ENCODE peak calls at places on chromosomes 12 and 14, in nine cellular contexts. One of them, this sample, is unnamed.

GRCh38 chr12:131950182-131950913 is 606 bp downstream of the EP400 start:
- DNase-seq in neural progenitor cell: peak
- DNase-seq in prostate gland: no peak
- DNase-seq in H9: no peak
- DNase-seq in HepG2: no peak
- DNase-seq in A673: peak
- DNase-seq in CD4-positive, alpha-beta T cell: no peak
- DNase-seq in AG04450: no peak
- DNase-seq in spleen: no peak
- DNase-seq in this sample: peak

GRCh38 chr14:54686219-54686870 is 119.4 kb downstream of the SAMD4A start:
- DNase-seq in neural progenitor cell: no peak
- DNase-seq in prostate gland: no peak
- DNase-seq in H9: no peak
- DNase-seq in HepG2: no peak
- DNase-seq in A673: no peak
- DNase-seq in CD4-positive, alpha-beta T cell: no peak
- DNase-seq in AG04450: peak
- DNase-seq in spleen: no peak
- DNase-seq in this sample: no peak

GRCh38 chr14:52900731-52901130 is 50.1 kb downstream of the FERMT2 start:
- DNase-seq in neural progenitor cell: no peak
- DNase-seq in prostate gland: no peak
- DNase-seq in H9: no peak
- DNase-seq in HepG2: no peak
- DNase-seq in A673: no peak
- DNase-seq in CD4-positive, alpha-beta T cell: no peak
- DNase-seq in AG04450: no peak
- DNase-seq in spleen: no peak
- DNase-seq in this sample: no peak

GRCh38 chr12:58189030-58189429 is 247.7 kb downstream of the ATP23 start:
- DNase-seq in neural progenitor cell: no peak
- DNase-seq in prostate gland: no peak
- DNase-seq in H9: no peak
- DNase-seq in HepG2: no peak
- DNase-seq in A673: no peak
- DNase-seq in CD4-positive, alpha-beta T cell: no peak
- DNase-seq in AG04450: no peak
- DNase-seq in spleen: no peak
- DNase-seq in this sample: no peak

GRCh38 chr12:22083167-22083566 is 37.1 kb downstream of the CMAS start:
- DNase-seq in neural progenitor cell: no peak
- DNase-seq in prostate gland: peak
- DNase-seq in H9: no peak
- DNase-seq in HepG2: peak
- DNase-seq in A673: peak
- DNase-seq in CD4-positive, alpha-beta T cell: peak
- DNase-seq in AG04450: no peak
- DNase-seq in spleen: no peak
- DNase-seq in this sample: no peak

GRCh38 chr12:101108130-101108529 is 101.9 kb downstream of the SLC5A8 start:
- DNase-seq in neural progenitor cell: peak
- DNase-seq in prostate gland: no peak
- DNase-seq in H9: peak
- DNase-seq in HepG2: peak
- DNase-seq in A673: no peak
- DNase-seq in CD4-positive, alpha-beta T cell: no peak
- DNase-seq in AG04450: no peak
- DNase-seq in spleen: no peak
- DNase-seq in this sample: no peak

GRCh38 chr12:94282675-94283074 is 134.3 kb downstream of the PLXNC1 start:
- DNase-seq in neural progenitor cell: no peak
- DNase-seq in prostate gland: no peak
- DNase-seq in H9: no peak
- DNase-seq in HepG2: no peak
- DNase-seq in A673: no peak
- DNase-seq in CD4-positive, alpha-beta T cell: peak
- DNase-seq in AG04450: no peak
- DNase-seq in spleen: peak
- DNase-seq in this sample: no peak

GRCh38 chr12:62799126-62799736 is 135.7 kb downstream of the PPM1H start:
- DNase-seq in neural progenitor cell: peak
- DNase-seq in prostate gland: peak
- DNase-seq in H9: peak
- DNase-seq in HepG2: peak
- DNase-seq in A673: peak
- DNase-seq in CD4-positive, alpha-beta T cell: peak
- DNase-seq in AG04450: peak
- DNase-seq in spleen: no peak
- DNase-seq in this sample: peak

GRCh38 chr12:31118347-31118830 is 44.7 kb downstream of the DDX11 start:
- DNase-seq in neural progenitor cell: peak
- DNase-seq in prostate gland: no peak
- DNase-seq in H9: peak
- DNase-seq in HepG2: no peak
- DNase-seq in A673: peak
- DNase-seq in CD4-positive, alpha-beta T cell: no peak
- DNase-seq in AG04450: no peak
- DNase-seq in spleen: peak
- DNase-seq in this sample: peak

GRCh38 chr12:11830298-11830937 is 180.9 kb downstream of the ETV6 start:
- DNase-seq in neural progenitor cell: no peak
- DNase-seq in prostate gland: no peak
- DNase-seq in H9: no peak
- DNase-seq in HepG2: no peak
- DNase-seq in A673: no peak
- DNase-seq in CD4-positive, alpha-beta T cell: no peak
- DNase-seq in AG04450: no peak
- DNase-seq in spleen: no peak
- DNase-seq in this sample: no peak

GRCh38 chr12:26939192-26939832 is 1.0 kb downstream of the FGFR1OP2 start:
- DNase-seq in neural progenitor cell: no peak
- DNase-seq in prostate gland: no peak
- DNase-seq in H9: no peak
- DNase-seq in HepG2: no peak
- DNase-seq in A673: no peak
- DNase-seq in CD4-positive, alpha-beta T cell: no peak
- DNase-seq in AG04450: no peak
- DNase-seq in spleen: no peak
- DNase-seq in this sample: no peak

GRCh38 chr12:89707992-89708792 is 446 bp downstream of the ATP2B1 start:
- DNase-seq in neural progenitor cell: peak
- DNase-seq in prostate gland: peak
- DNase-seq in H9: peak
- DNase-seq in HepG2: no peak
- DNase-seq in A673: peak
- DNase-seq in CD4-positive, alpha-beta T cell: peak
- DNase-seq in AG04450: no peak
- DNase-seq in spleen: peak
- DNase-seq in this sample: peak

GRCh38 chr12:98227162-98227561 is 288.2 kb upstream of the TMPO start:
- DNase-seq in neural progenitor cell: peak
- DNase-seq in prostate gland: no peak
- DNase-seq in H9: no peak
- DNase-seq in HepG2: peak
- DNase-seq in A673: peak
- DNase-seq in CD4-positive, alpha-beta T cell: no peak
- DNase-seq in AG04450: no peak
- DNase-seq in spleen: no peak
- DNase-seq in this sample: no peak

GRCh38 chr12:95168746-95169145 is 48.5 kb downstream of the FGD6 start:
- DNase-seq in neural progenitor cell: peak
- DNase-seq in prostate gland: no peak
- DNase-seq in H9: no peak
- DNase-seq in HepG2: no peak
- DNase-seq in A673: no peak
- DNase-seq in CD4-positive, alpha-beta T cell: no peak
- DNase-seq in AG04450: no peak
- DNase-seq in spleen: no peak
- DNase-seq in this sample: no peak

GRCh38 chr12:95017482-95017881 is 14.0 kb upstream of the NDUFA12 start:
- DNase-seq in neural progenitor cell: no peak
- DNase-seq in prostate gland: no peak
- DNase-seq in H9: no peak
- DNase-seq in HepG2: no peak
- DNase-seq in A673: no peak
- DNase-seq in CD4-positive, alpha-beta T cell: no peak
- DNase-seq in AG04450: no peak
- DNase-seq in spleen: no peak
- DNase-seq in this sample: no peak

GRCh38 chr14:78153069-78153351 is 17.2 kb upstream of the NRXN3 start:
- DNase-seq in neural progenitor cell: no peak
- DNase-seq in prostate gland: no peak
- DNase-seq in H9: no peak
- DNase-seq in HepG2: no peak
- DNase-seq in A673: peak
- DNase-seq in CD4-positive, alpha-beta T cell: no peak
- DNase-seq in AG04450: no peak
- DNase-seq in spleen: no peak
- DNase-seq in this sample: no peak
- TF ChIP-seq CTCF in neural progenitor cell: no peak
- TF ChIP-seq CTCF in prostate gland: no peak
- TF ChIP-seq CTCF in H9: no peak
- TF ChIP-seq CTCF in HepG2: no peak
- TF ChIP-seq CTCF in A673: peak
- TF ChIP-seq CTCF in CD4-positive, alpha-beta T cell: no peak
- TF ChIP-seq CTCF in AG04450: no peak
- TF ChIP-seq CTCF in spleen: no peak
- TF ChIP-seq CTCF in this sample: no peak

DNA sequence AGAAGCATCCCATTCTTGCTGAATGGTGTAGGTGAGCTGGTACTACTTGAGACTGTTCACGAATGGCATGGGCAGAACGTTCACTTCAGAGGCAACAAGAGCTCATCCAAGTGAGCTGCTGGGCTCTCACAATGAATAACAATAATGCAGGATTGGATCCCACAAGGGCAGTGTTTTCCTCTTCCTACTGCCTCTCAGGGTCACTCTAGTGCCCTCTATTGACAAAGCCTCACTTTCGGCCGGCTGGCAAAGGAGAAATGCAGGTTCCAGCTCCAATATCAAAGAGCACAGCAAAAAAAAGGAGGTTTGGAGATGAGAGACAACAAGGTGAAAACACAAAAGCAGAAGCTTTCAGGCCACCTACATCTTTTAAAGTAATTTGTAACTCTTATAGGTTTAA is 74.6 kb upstream of the MYF6 start:
- DNase-seq in neural progenitor cell: peak
- DNase-seq in prostate gland: no peak
- DNase-seq in H9: peak
- DNase-seq in HepG2: peak
- DNase-seq in A673: peak
- DNase-seq in CD4-positive, alpha-beta T cell: no peak
- DNase-seq in AG04450: no peak
- DNase-seq in spleen: no peak
- DNase-seq in this sample: no peak
- TF ChIP-seq CTCF in neural progenitor cell: peak
- TF ChIP-seq CTCF in prostate gland: no peak
- TF ChIP-seq CTCF in H9: peak
- TF ChIP-seq CTCF in HepG2: peak
- TF ChIP-seq CTCF in A673: peak
- TF ChIP-seq CTCF in CD4-positive, alpha-beta T cell: no peak
- TF ChIP-seq CTCF in AG04450: no peak
- TF ChIP-seq CTCF in spleen: no peak
- TF ChIP-seq CTCF in this sample: peak

DNA sequence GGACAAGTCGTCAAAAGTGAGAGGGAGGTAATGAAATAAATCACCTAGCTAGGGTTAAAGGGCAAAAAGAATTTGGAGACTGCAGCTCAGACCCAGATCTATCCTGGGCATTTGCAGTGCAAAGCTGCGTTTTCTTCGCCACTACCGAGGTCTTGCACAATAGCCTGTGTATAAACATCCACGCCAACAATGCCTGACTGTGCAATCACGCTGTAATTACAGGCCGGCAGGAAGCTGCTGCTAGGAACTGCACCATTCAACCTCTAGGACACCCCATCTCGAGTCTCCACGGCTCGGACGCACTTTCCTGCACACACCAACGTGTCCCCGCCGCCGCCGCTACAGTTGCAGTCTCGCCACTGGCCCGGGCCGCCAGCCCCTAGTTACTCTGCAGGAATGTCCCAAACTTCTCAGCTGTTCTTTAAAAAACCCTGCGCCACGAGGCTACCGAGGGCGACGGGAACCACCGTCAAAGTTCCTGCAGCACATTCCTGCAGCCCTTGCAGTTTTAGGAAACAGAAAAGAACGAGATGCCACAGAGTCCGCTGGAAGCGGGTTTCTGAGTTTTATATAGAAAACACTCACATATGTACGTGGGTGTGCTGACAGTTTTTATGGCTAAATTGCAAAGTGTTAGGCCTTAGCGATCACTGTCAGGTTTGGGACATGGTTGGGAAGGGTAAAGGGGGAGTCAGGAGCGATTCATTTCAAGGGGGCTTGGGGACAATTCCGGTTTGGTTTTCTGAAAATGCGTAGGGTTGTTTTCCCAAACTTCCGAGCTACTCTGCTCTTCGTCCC is 65.6 kb upstream of the PTGR2 start:
- DNase-seq in neural progenitor cell: peak
- DNase-seq in prostate gland: peak
- DNase-seq in H9: peak
- DNase-seq in HepG2: peak
- DNase-seq in A673: peak
- DNase-seq in CD4-positive, alpha-beta T cell: peak
- DNase-seq in AG04450: peak
- DNase-seq in spleen: peak
- DNase-seq in this sample: no peak
- TF ChIP-seq CTCF in neural progenitor cell: no peak
- TF ChIP-seq CTCF in prostate gland: peak
- TF ChIP-seq CTCF in H9: peak
- TF ChIP-seq CTCF in HepG2: peak
- TF ChIP-seq CTCF in A673: no peak
- TF ChIP-seq CTCF in CD4-positive, alpha-beta T cell: no peak
- TF ChIP-seq CTCF in AG04450: peak
- TF ChIP-seq CTCF in spleen: no peak
- TF ChIP-seq CTCF in this sample: no peak

GRCh38 chr14:21068521-21069387 is 1.4 kb upstream of the ARHGEF40 start:
- DNase-seq in neural progenitor cell: peak
- DNase-seq in prostate gland: peak
- DNase-seq in H9: peak
- DNase-seq in HepG2: peak
- DNase-seq in A673: peak
- DNase-seq in CD4-positive, alpha-beta T cell: peak
- DNase-seq in AG04450: no peak
- DNase-seq in spleen: peak
- DNase-seq in this sample: no peak

GRCh38 chr14:21063479-21063878 is 5.9 kb downstream of the RNASE8 start:
- DNase-seq in neural progenitor cell: peak
- DNase-seq in prostate gland: no peak
- DNase-seq in H9: no peak
- DNase-seq in HepG2: no peak
- DNase-seq in A673: peak
- DNase-seq in CD4-positive, alpha-beta T cell: no peak
- DNase-seq in AG04450: peak
- DNase-seq in spleen: no peak
- DNase-seq in this sample: no peak

GRCh38 chr14:21069388-21070082 is 569 bp upstream of the ARHGEF40 start:
- DNase-seq in neural progenitor cell: peak
- DNase-seq in prostate gland: no peak
- DNase-seq in H9: peak
- DNase-seq in HepG2: peak
- DNase-seq in A673: peak
- DNase-seq in CD4-positive, alpha-beta T cell: no peak
- DNase-seq in AG04450: no peak
- DNase-seq in spleen: no peak
- DNase-seq in this sample: no peak

GRCh38 chr14:21070083-21070609 is at the start of gene ARHGEF40:
- DNase-seq in neural progenitor cell: peak
- DNase-seq in prostate gland: peak
- DNase-seq in H9: peak
- DNase-seq in HepG2: no peak
- DNase-seq in A673: peak
- DNase-seq in CD4-positive, alpha-beta T cell: no peak
- DNase-seq in AG04450: no peak
- DNase-seq in spleen: peak
- DNase-seq in this sample: no peak

GRCh38 chr14:21066882-21067502 is 3.1 kb upstream of the ARHGEF40 start:
- DNase-seq in neural progenitor cell: no peak
- DNase-seq in prostate gland: no peak
- DNase-seq in H9: no peak
- DNase-seq in HepG2: peak
- DNase-seq in A673: peak
- DNase-seq in CD4-positive, alpha-beta T cell: no peak
- DNase-seq in AG04450: no peak
- DNase-seq in spleen: no peak
- DNase-seq in this sample: no peak
- TF ChIP-seq CTCF in neural progenitor cell: peak
- TF ChIP-seq CTCF in prostate gland: no peak
- TF ChIP-seq CTCF in H9: peak
- TF ChIP-seq CTCF in HepG2: peak
- TF ChIP-seq CTCF in A673: peak
- TF ChIP-seq CTCF in CD4-positive, alpha-beta T cell: peak
- TF ChIP-seq CTCF in AG04450: peak
- TF ChIP-seq CTCF in spleen: no peak
- TF ChIP-seq CTCF in this sample: peak

This sample was measured in osteocyte.